ENCODE peak calls at places on chromosome 5, in five cellular contexts. One of them, this sample, is unnamed.

GRCh38 chr5:78399115-78399514 is 38.7 kb downstream of the SCAMP1 start:
- DNase-seq in stomach: no peak
- DNase-seq in H1: no peak
- DNase-seq in GM12878: no peak
- DNase-seq in transverse colon: no peak
- DNase-seq in this sample: no peak

GRCh38 chr5:71960196-71960595 is 147.1 kb upstream of the MAP1B start:
- DNase-seq in stomach: no peak
- DNase-seq in H1: no peak
- DNase-seq in GM12878: no peak
- DNase-seq in transverse colon: no peak
- DNase-seq in this sample: no peak

GRCh38 chr5:87069974-87070608 is 197.6 kb upstream of the RASA1 start:
- DNase-seq in stomach: no peak
- DNase-seq in H1: no peak
- DNase-seq in GM12878: peak; percentile 59
- DNase-seq in transverse colon: peak; percentile 49
- DNase-seq in this sample: no peak

GRCh38 chr5:74945561-74946165 is 79.5 kb upstream of the FAM169A start:
- DNase-seq in stomach: no peak
- DNase-seq in H1: no peak
- DNase-seq in GM12878: peak; percentile 27
- DNase-seq in transverse colon: no peak
- DNase-seq in this sample: no peak

GRCh38 chr5:142287096-142287972 is 37.5 kb downstream of the SPRY4 start:
- DNase-seq in stomach: no peak
- DNase-seq in H1: no peak
- DNase-seq in GM12878: peak; percentile 5
- DNase-seq in transverse colon: no peak
- DNase-seq in this sample: no peak

GRCh38 chr5:77343165-77343564 is 132.7 kb downstream of the PDE8B start:
- DNase-seq in stomach: no peak
- DNase-seq in H1: no peak
- DNase-seq in GM12878: no peak
- DNase-seq in transverse colon: no peak
- DNase-seq in this sample: no peak

GRCh38 chr5:181215997-181216982 is 6.8 kb upstream of the TRIM41 start:
- DNase-seq in stomach: no peak
- DNase-seq in H1: no peak
- DNase-seq in GM12878: peak; percentile 9
- DNase-seq in transverse colon: no peak
- DNase-seq in this sample: no peak

GRCh38 chr5:111680737-111681413 is 76.1 kb downstream of the NREP start:
- DNase-seq in stomach: peak; percentile 74
- DNase-seq in H1: no peak
- DNase-seq in GM12878: no peak
- DNase-seq in transverse colon: peak; percentile 66
- DNase-seq in this sample: no peak

GRCh38 chr5:119250946-119251901 is 104.6 kb upstream of the TNFAIP8 start:
- DNase-seq in stomach: no peak
- DNase-seq in H1: no peak
- DNase-seq in GM12878: no peak
- DNase-seq in transverse colon: no peak
- DNase-seq in this sample: no peak

GRCh38 chr5:103393131-103393754 is 134.7 kb downstream of the MACIR start:
- DNase-seq in stomach: no peak
- DNase-seq in H1: no peak
- DNase-seq in GM12878: peak; percentile 3
- DNase-seq in transverse colon: no peak
- DNase-seq in this sample: no peak

GRCh38 chr5:122639852-122640251 is 135.0 kb upstream of the SNX2 start:
- DNase-seq in stomach: no peak
- DNase-seq in H1: no peak
- DNase-seq in GM12878: no peak
- DNase-seq in transverse colon: no peak
- DNase-seq in this sample: no peak

GRCh38 chr5:140056880-140057279 is 13.8 kb upstream of the NRG2 start:
- DNase-seq in stomach: no peak
- DNase-seq in H1: no peak
- DNase-seq in GM12878: no peak
- DNase-seq in transverse colon: no peak
- DNase-seq in this sample: no peak
- TF ChIP-seq CTCF in stomach: no peak
- TF ChIP-seq CTCF in H1: no peak
- TF ChIP-seq CTCF in GM12878: no peak
- TF ChIP-seq CTCF in transverse colon: no peak
- TF ChIP-seq CTCF in this sample: no peak

GRCh38 chr5:68419101-68419636 is 203.6 kb downstream of the PIK3R1 start:
- DNase-seq in stomach: no peak
- DNase-seq in H1: no peak
- DNase-seq in GM12878: no peak
- DNase-seq in transverse colon: no peak
- DNase-seq in this sample: no peak

GRCh38 chr5:68420476-68421344 is 205.2 kb downstream of the PIK3R1 start:
- DNase-seq in stomach: peak; percentile 52
- DNase-seq in H1: no peak
- DNase-seq in GM12878: no peak
- DNase-seq in transverse colon: peak; percentile 28
- DNase-seq in this sample: no peak

GRCh38 chr5:68419637-68420452 is 204.3 kb downstream of the PIK3R1 start:
- DNase-seq in stomach: no peak
- DNase-seq in H1: no peak
- DNase-seq in GM12878: no peak
- DNase-seq in transverse colon: peak; percentile 46
- DNase-seq in this sample: no peak

GRCh38 chr5:68423154-68423811 is 207.7 kb downstream of the PIK3R1 start:
- DNase-seq in stomach: no peak
- DNase-seq in H1: no peak
- DNase-seq in GM12878: no peak
- DNase-seq in transverse colon: no peak
- DNase-seq in this sample: no peak

DNA sequence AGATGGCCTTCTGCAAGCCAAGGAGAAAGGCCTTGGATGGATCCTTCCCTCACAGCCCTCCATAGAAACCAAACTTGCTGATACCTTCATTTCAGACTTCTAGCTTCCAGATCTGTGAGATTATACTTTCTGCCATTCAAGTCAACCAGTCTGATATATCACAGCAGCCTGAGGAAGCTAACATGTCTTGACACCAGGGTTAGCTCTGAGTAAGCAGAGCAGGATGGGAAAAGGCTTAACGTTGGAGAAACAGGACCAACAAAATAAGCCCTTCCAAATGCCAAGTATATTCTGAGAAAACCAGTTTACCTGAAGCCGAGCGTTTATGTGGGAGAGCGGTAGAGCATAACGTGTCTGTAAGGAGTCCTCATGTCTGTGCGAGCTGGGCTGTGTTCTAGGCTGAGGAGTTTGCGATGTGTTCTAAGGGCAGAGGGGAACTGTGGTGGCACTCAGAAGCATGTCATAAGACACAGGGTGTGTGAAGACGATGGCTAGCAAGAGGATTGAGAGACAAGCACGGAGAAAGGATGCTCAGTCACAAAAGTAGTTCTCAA is 206.2 kb downstream of the PIK3R1 start:
- DNase-seq in stomach: no peak
- DNase-seq in H1: no peak
- DNase-seq in GM12878: no peak
- DNase-seq in transverse colon: no peak
- DNase-seq in this sample: no peak
- H3K4me3 ChIP-seq in stomach: no peak overlapping the region
- H3K4me3 ChIP-seq in H1: no peak overlapping the region
- H3K4me3 ChIP-seq in GM12878: no peak overlapping the region
- H3K4me3 ChIP-seq in transverse colon: no peak overlapping the region
- H3K4me3 ChIP-seq in this sample: no peak overlapping the region

GRCh38 chr5:170293273-170293672 is 4.3 kb downstream of the LCP2 start:
- DNase-seq in stomach: no peak
- DNase-seq in H1: no peak
- DNase-seq in GM12878: peak; percentile 87
- DNase-seq in transverse colon: peak; percentile 69
- DNase-seq in this sample: peak; percentile 87
- TF ChIP-seq POLR2AphosphoS5 in stomach: peak; percentile 14
- TF ChIP-seq POLR2AphosphoS5 in H1: no peak
- TF ChIP-seq POLR2AphosphoS5 in GM12878: no peak
- TF ChIP-seq POLR2AphosphoS5 in transverse colon: no peak
- TF ChIP-seq POLR2AphosphoS5 in this sample: peak; percentile 76

DNA sequence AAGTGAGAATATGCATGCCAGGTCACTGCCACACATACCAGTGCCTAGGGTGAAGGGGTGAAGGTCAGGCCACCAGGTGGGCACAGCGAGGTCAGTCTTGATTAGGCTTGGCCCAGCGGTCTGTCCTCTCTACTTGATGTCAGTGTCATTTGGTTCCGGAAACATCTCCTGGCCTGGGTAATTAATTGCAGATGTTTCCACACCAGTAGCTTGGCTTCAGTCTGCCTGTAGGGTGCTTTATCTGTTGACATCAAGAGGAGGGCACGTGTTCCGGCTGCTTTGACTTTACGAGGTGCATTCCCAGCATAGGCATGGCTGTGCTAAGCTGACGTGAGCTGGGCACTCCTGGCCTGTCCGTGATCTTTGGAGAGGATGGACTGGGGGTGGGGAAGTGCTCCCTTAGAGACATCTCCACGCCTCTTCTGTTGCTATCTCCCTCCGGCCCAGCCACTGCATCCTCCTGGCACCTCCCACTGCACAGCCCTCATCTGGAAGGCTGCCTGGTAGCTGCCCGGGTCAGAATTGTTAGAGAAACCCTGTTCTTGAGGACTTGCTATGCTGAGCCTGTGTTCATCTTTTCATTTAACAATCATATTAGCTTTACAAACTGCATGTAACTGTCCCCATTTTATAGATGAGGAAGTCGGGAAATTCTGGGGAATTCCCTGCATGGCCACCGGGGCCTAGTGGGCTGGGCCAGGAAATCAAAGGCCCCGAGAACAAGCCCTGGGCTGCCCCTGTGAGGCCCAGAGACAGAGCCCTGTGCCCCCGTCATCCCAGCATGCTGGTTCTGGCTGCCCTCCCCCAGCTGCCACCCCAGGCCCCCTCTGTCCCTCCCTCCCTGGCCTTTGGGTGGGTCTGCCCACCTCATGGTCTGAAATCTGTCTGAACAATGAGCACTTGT is 29.1 kb downstream of the JADE2 start:
- DNase-seq in stomach: peak; percentile 64
- DNase-seq in H1: no peak
- DNase-seq in GM12878: peak; percentile 82
- DNase-seq in transverse colon: peak; percentile 44
- DNase-seq in this sample: no peak
- TF ChIP-seq CTCF in stomach: no peak
- TF ChIP-seq CTCF in H1: no peak
- TF ChIP-seq CTCF in GM12878: no peak
- TF ChIP-seq CTCF in transverse colon: no peak
- TF ChIP-seq CTCF in this sample: no peak

GRCh38 chr5:34717426-34718327 is 61.5 kb downstream of the RAI14 start:
- DNase-seq in stomach: no peak
- DNase-seq in H1: peak; percentile 44
- DNase-seq in GM12878: no peak
- DNase-seq in transverse colon: no peak
- DNase-seq in this sample: no peak
- H3K4me3 ChIP-seq in stomach: no peak overlapping the region
- H3K4me3 ChIP-seq in H1: peak overlapping the region; percentile 15
- H3K4me3 ChIP-seq in GM12878: no peak overlapping the region
- H3K4me3 ChIP-seq in transverse colon: no peak overlapping the region
- H3K4me3 ChIP-seq in this sample: no peak overlapping the region

GRCh38 chr5:151772029-151772867 is 494 bp downstream of the G3BP1 start:
- DNase-seq in stomach: peak; percentile 41
- DNase-seq in H1: no peak
- DNase-seq in GM12878: no peak
- DNase-seq in transverse colon: peak; percentile 56
- DNase-seq in this sample: peak; percentile 53
- TF ChIP-seq POLR2AphosphoS5 in stomach: no peak
- TF ChIP-seq POLR2AphosphoS5 in H1: no peak
- TF ChIP-seq POLR2AphosphoS5 in GM12878: no peak
- TF ChIP-seq POLR2AphosphoS5 in transverse colon: no peak
- TF ChIP-seq POLR2AphosphoS5 in this sample: no peak

GRCh38 chr5:100780376-100780870 is 122.7 kb downstream of the ST8SIA4 start:
- DNase-seq in stomach: no peak
- DNase-seq in H1: no peak
- DNase-seq in GM12878: peak; percentile 65
- DNase-seq in transverse colon: no peak
- DNase-seq in this sample: no peak

GRCh38 chr5:100776244-100776643 is 126.8 kb downstream of the ST8SIA4 start:
- DNase-seq in stomach: no peak
- DNase-seq in H1: no peak
- DNase-seq in GM12878: no peak
- DNase-seq in transverse colon: no peak
- DNase-seq in this sample: no peak

GRCh38 chr5:100777680-100778281 is 125.3 kb downstream of the ST8SIA4 start:
- DNase-seq in stomach: no peak
- DNase-seq in H1: no peak
- DNase-seq in GM12878: peak; percentile 80
- DNase-seq in transverse colon: peak; percentile 37
- DNase-seq in this sample: no peak

DNA sequence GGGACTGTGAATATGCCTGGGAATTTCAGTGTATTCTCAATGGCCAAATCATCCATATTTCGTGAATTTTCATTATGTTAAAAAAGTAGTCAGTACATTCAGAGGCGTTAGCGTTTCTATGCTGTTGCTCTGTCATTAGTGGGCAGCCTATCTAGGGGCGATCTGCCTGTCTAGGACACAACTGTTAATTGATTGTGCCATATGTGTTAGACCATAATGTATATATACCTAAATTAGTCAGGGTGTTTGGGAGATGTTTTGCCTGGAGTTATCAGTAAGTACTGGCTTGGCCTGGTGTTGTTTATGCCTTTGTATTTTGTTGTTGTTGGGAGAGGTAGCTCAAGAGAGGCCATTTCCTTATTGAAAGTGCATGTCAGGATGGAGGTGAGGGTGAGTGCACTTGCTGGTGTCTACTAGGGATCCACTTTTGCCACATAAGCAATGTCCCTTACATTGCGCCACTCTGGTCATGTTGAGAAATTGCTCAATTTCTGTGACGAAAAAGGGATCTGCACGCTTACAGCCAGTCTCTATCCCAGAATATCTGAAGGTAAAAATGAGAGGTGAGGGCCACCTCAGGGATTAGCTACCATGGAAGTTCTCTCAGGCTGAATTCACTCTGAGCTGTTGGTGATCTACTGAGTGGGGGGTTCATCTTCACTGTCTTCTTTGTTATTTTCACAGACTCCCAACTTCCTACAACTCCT is 123.3 kb downstream of the ST8SIA4 start:
- DNase-seq in stomach: no peak
- DNase-seq in H1: no peak
- DNase-seq in GM12878: no peak
- DNase-seq in transverse colon: peak; percentile 19
- DNase-seq in this sample: no peak
- TF ChIP-seq CTCF in stomach: no peak
- TF ChIP-seq CTCF in H1: no peak
- TF ChIP-seq CTCF in GM12878: no peak
- TF ChIP-seq CTCF in transverse colon: no peak
- TF ChIP-seq CTCF in this sample: no peak

GRCh38 chr5:73814234-73814846 is 188.3 kb downstream of the ARHGEF28 start:
- DNase-seq in stomach: no peak
- DNase-seq in H1: no peak
- DNase-seq in GM12878: no peak
- DNase-seq in transverse colon: peak; percentile 14
- DNase-seq in this sample: no peak
- H3K4me3 ChIP-seq in stomach: no peak overlapping the region
- H3K4me3 ChIP-seq in H1: no peak overlapping the region
- H3K4me3 ChIP-seq in GM12878: no peak overlapping the region
- H3K4me3 ChIP-seq in transverse colon: no peak overlapping the region
- H3K4me3 ChIP-seq in this sample: peak overlapping the region; percentile 35

This sample was measured in upper lobe of left lung.